ENCODE peak calls at places on chromosomes 16 and 17, in seven cellular contexts. G, C, D, T, V, R and Z are unnamed samples.
A peak's percentile ranks its signal among the peaks of the same experiment; 100 is the strongest.

GRCh38 chr17:37605813-37606505 is 3.3 kb downstream of the SYNRG start:
- DNase-seq in R (no peak), D (no peak), C (no peak), T (no peak), V (no peak), G (peak; percentile 51), Z (no peak)

GRCh38 chr17:51224615-51225262 is 35.1 kb downstream of the MBTD1 start:
- DNase-seq in D (no peak), C (no peak), T (no peak), R (no peak), V (no peak), G (no peak), Z (no peak)

GRCh38 chr17:21029032-21029431 is 13.8 kb downstream of the USP22 start:
- DNase-seq in D (no peak), G (peak; percentile 80), C (no peak), V (peak; percentile 47), T (no peak), R (no peak), Z (no peak)

GRCh38 chr16:15811416-15811777 is 45.4 kb downstream of the MYH11 start:
- DNase-seq in V (no peak), G (no peak), D (no peak), R (no peak), C (no peak), T (no peak), Z (no peak)

GRCh38 chr17:81037783-81038733 is 3.1 kb downstream of the BAIAP2 start:
- DNase-seq in T (no peak), C (no peak), V (peak; percentile 38), R (no peak), G (no peak), D (no peak), Z (peak; percentile 88)

GRCh38 chr17:4444782-4445473 is 11.2 kb downstream of the SPNS3 start:
- DNase-seq in V (peak; percentile 61), R (peak; percentile 80), C (no peak), G (peak; percentile 15), D (no peak), T (no peak), Z (no peak)

GRCh38 chr16:30511509-30511908 is 14.9 kb downstream of the ZNF768 start:
- DNase-seq in D (no peak), C (no peak), V (no peak), R (no peak), G (no peak), T (no peak), Z (no peak)

GRCh38 chr17:27651411-27652345 is 20.7 kb downstream of the LGALS9 start:
- DNase-seq in D (no peak), G (no peak), T (peak; percentile 60), V (peak; percentile 59), C (peak; percentile 62), R (peak; percentile 64), Z (peak; percentile 59)

GRCh38 chr17:78132086-78132676 is 1.6 kb downstream of the TMC8 start:
- DNase-seq in R (no peak), V (no peak), D (no peak), T (no peak), C (no peak), G (no peak), Z (peak; percentile 65)

GRCh38 chr16:84818989-84819643 is 669 bp upstream of the CRISPLD2 start:
- DNase-seq in V (no peak), D (no peak), T (no peak), R (no peak), C (no peak), G (no peak), Z (no peak)

GRCh38 chr16:50204426-50205108 is 51.5 kb downstream of the TENT4B start:
- DNase-seq in R (no peak), T (no peak), C (no peak), G (peak; percentile 20), D (no peak), V (no peak), Z (no peak)

GRCh38 chr16:57640612-57641011 is 12.2 kb downstream of the ADGRG1 start:
- DNase-seq in G (no peak), T (no peak), D (no peak), C (no peak), R (no peak), V (no peak), Z (peak; percentile 93)
- H3K4me3 ChIP-seq in G (no peak overlapping the region), T (no peak overlapping the region), D (no peak overlapping the region), C (no peak overlapping the region), R (no peak overlapping the region), V (no peak overlapping the region), Z (no peak overlapping the region)

GRCh38 chr17:41794603-41794975 is 8.1 kb upstream of the JUP start:
- DNase-seq in G (no peak), D (no peak), V (no peak), T (no peak), R (no peak), C (no peak), Z (no peak)
- H3K27ac ChIP-seq in G (no peak overlapping the region), D (no peak overlapping the region), V (peak overlapping the region; percentile 74), T (no peak overlapping the region), R (peak overlapping the region; percentile 96), C (peak overlapping the region; percentile 38), Z (no peak overlapping the region)

GRCh38 chr16:89316701-89317100 is 99.2 kb downstream of the ZNF778 start:
- DNase-seq in T (no peak), R (peak; percentile 9), D (no peak), V (peak; percentile 11), G (no peak), C (no peak), Z (no peak)
- H3K4me3 ChIP-seq in T (no peak overlapping the region), R (no peak overlapping the region), D (no peak overlapping the region), V (no peak overlapping the region), G (no peak overlapping the region), C (no peak overlapping the region), Z (no peak overlapping the region)

GRCh38 chr17:43645765-43646481 is 15.8 kb downstream of the MEOX1 start:
- DNase-seq in R (peak; percentile 80), T (peak; percentile 49), V (peak; percentile 91), G (peak; percentile 38), D (no peak), C (peak; percentile 65), Z (peak; percentile 55)

GRCh38 chr17:43648916-43649315 is 12.8 kb downstream of the MEOX1 start:
- DNase-seq in D (no peak), C (no peak), R (no peak), V (no peak), G (no peak), T (no peak), Z (no peak)

GRCh38 chr17:43641416-43641815 is 20.3 kb downstream of the MEOX1 start:
- DNase-seq in D (no peak), T (no peak), V (no peak), R (peak; percentile 43), G (no peak), C (no peak), Z (no peak)

GRCh38 chr17:43644081-43644480 is 17.6 kb downstream of the MEOX1 start:
- DNase-seq in V (no peak), R (no peak), T (no peak), D (no peak), C (no peak), G (no peak), Z (no peak)

DNA sequence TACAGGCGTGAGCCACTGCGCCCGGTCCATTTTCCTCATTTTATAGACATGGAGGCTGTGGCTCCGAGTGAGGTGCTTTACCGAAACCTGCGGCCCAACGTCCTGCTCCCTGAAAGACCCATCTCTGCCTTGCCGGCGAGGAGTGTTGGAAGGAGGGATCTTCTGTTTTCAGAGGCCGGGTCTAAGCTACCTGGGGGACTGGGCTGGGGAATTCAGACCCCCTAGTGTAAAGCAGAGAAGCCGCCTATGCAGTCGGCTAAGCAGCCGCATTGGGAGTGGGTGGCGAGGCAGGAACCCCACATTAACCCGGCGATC is 16.3 kb downstream of the MEOX1 start:
- DNase-seq in T (no peak), R (no peak), D (no peak), G (no peak), C (no peak), V (no peak), Z (no peak)
- H3K27ac ChIP-seq in T (no peak overlapping the region), R (peak overlapping the region; percentile 93), D (no peak overlapping the region), G (no peak overlapping the region), C (peak overlapping the region; percentile 96), V (peak overlapping the region; percentile 58), Z (peak overlapping the region; percentile 66)

GRCh38 chr16:54228325-54228724 is 58.3 kb downstream of the IRX3 start:
- DNase-seq in V (no peak), C (no peak), T (no peak), G (no peak), R (no peak), D (no peak), Z (no peak)
- H3K4me3 ChIP-seq in V (no peak overlapping the region), C (no peak overlapping the region), T (no peak overlapping the region), G (no peak overlapping the region), R (no peak overlapping the region), D (no peak overlapping the region), Z (no peak overlapping the region)

DNA sequence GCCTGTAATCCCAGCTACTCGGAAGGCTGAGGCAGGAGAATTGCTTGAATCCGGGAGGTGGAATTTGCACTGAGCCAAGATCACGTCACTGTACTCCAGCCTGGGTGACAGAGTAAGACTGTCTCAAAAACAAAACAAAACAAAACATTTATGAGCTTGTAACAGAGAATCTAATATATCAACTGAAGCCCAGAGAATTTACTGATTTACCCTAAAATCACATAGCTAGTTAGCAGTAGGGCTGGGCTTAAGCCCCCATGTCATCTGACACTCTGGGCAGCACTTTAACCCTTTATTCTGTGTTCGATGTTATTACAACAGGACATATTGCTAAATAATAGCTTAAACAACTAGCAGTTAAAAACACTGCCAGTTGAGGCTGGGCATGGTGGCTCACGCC is 90.0 kb upstream of the CORO6 start:
- DNase-seq in D (no peak), R (no peak), G (no peak), V (no peak), C (no peak), T (no peak), Z (peak; percentile 34)
- H3K27ac ChIP-seq in D (no peak overlapping the region), R (peak overlapping the region; percentile 74), G (no peak overlapping the region), V (peak overlapping the region; percentile 31), C (no peak overlapping the region), T (no peak overlapping the region), Z (peak overlapping the region; percentile 17)